ENCODE peak calls at places on chromosomes 6 and 20, in ten cellular contexts. One of them, this sample, is unnamed.

GRCh38 chr6:157946865-157947532 is 34.7 kb upstream of the SYNJ2 start:
- DNase-seq in stomach: no peak
- DNase-seq in right lobe of liver: no peak
- DNase-seq in tibial nerve: no peak
- DNase-seq in transverse colon: no peak
- DNase-seq in ovary: no peak
- DNase-seq in breast epithelium: no peak
- DNase-seq in endothelial cell of umbilical vein: no peak
- DNase-seq in sigmoid colon: no peak
- DNase-seq in HepG2: peak; percentile 41
- DNase-seq in this sample: no peak

GRCh38 chr20:24989162-24989561 is 3.4 kb downstream of the APMAP start:
- DNase-seq in sigmoid colon: peak; percentile 41
- DNase-seq in right lobe of liver: peak; percentile 90
- DNase-seq in tibial nerve: no peak
- DNase-seq in HepG2: no peak
- DNase-seq in ovary: no peak
- DNase-seq in stomach: peak; percentile 17
- DNase-seq in endothelial cell of umbilical vein: no peak
- DNase-seq in breast epithelium: no peak
- DNase-seq in transverse colon: no peak
- DNase-seq in this sample: no peak

GRCh38 chr20:46056970-46057855 is 28.2 kb downstream of the SLC12A5 start:
- DNase-seq in stomach: no peak
- DNase-seq in sigmoid colon: peak; percentile 37
- DNase-seq in endothelial cell of umbilical vein: peak; percentile 42
- DNase-seq in HepG2: no peak
- DNase-seq in breast epithelium: no peak
- DNase-seq in tibial nerve: peak; percentile 37
- DNase-seq in right lobe of liver: no peak
- DNase-seq in ovary: peak; percentile 74
- DNase-seq in transverse colon: no peak
- DNase-seq in this sample: no peak

GRCh38 chr20:50138120-50138478 is 15.4 kb downstream of the PEDS1 start:
- DNase-seq in breast epithelium: no peak
- DNase-seq in right lobe of liver: peak; percentile 75
- DNase-seq in endothelial cell of umbilical vein: no peak
- DNase-seq in tibial nerve: no peak
- DNase-seq in transverse colon: no peak
- DNase-seq in stomach: no peak
- DNase-seq in HepG2: no peak
- DNase-seq in sigmoid colon: no peak
- DNase-seq in ovary: no peak
- DNase-seq in this sample: no peak

GRCh38 chr6:84119277-84119676 is 85.7 kb downstream of the MRAP2 start:
- DNase-seq in tibial nerve: no peak
- DNase-seq in HepG2: no peak
- DNase-seq in breast epithelium: no peak
- DNase-seq in transverse colon: no peak
- DNase-seq in sigmoid colon: no peak
- DNase-seq in ovary: no peak
- DNase-seq in stomach: no peak
- DNase-seq in endothelial cell of umbilical vein: no peak
- DNase-seq in right lobe of liver: no peak
- DNase-seq in this sample: no peak

GRCh38 chr6:166419268-166419667 is 36.5 kb upstream of the MPC1 start:
- DNase-seq in transverse colon: peak; percentile 67
- DNase-seq in right lobe of liver: no peak
- DNase-seq in stomach: no peak
- DNase-seq in tibial nerve: no peak
- DNase-seq in sigmoid colon: no peak
- DNase-seq in endothelial cell of umbilical vein: no peak
- DNase-seq in HepG2: no peak
- DNase-seq in ovary: no peak
- DNase-seq in breast epithelium: no peak
- DNase-seq in this sample: no peak

GRCh38 chr20:62742979-62743776 is 34.5 kb downstream of the NTSR1 start:
- DNase-seq in right lobe of liver: no peak
- DNase-seq in transverse colon: peak; percentile 3
- DNase-seq in stomach: no peak
- DNase-seq in endothelial cell of umbilical vein: no peak
- DNase-seq in breast epithelium: no peak
- DNase-seq in tibial nerve: no peak
- DNase-seq in ovary: no peak
- DNase-seq in HepG2: no peak
- DNase-seq in sigmoid colon: peak; percentile 38
- DNase-seq in this sample: no peak

GRCh38 chr6:157181649-157182048 is 141.7 kb downstream of the TMEM242 start:
- DNase-seq in breast epithelium: no peak
- DNase-seq in stomach: no peak
- DNase-seq in ovary: no peak
- DNase-seq in endothelial cell of umbilical vein: no peak
- DNase-seq in sigmoid colon: no peak
- DNase-seq in right lobe of liver: no peak
- DNase-seq in tibial nerve: no peak
- DNase-seq in transverse colon: peak; percentile 52
- DNase-seq in HepG2: peak; percentile 10
- DNase-seq in this sample: no peak

GRCh38 chr20:40073535-40074111 is 615.4 kb downstream of the MAFB start:
- DNase-seq in tibial nerve: no peak
- DNase-seq in endothelial cell of umbilical vein: no peak
- DNase-seq in HepG2: no peak
- DNase-seq in transverse colon: no peak
- DNase-seq in ovary: no peak
- DNase-seq in stomach: no peak
- DNase-seq in breast epithelium: no peak
- DNase-seq in sigmoid colon: no peak
- DNase-seq in right lobe of liver: no peak
- DNase-seq in this sample: no peak

GRCh38 chr6:15038013-15038791 is 207.7 kb upstream of the JARID2 start:
- DNase-seq in endothelial cell of umbilical vein: no peak
- DNase-seq in stomach: no peak
- DNase-seq in transverse colon: no peak
- DNase-seq in HepG2: no peak
- DNase-seq in ovary: no peak
- DNase-seq in breast epithelium: no peak
- DNase-seq in tibial nerve: no peak
- DNase-seq in right lobe of liver: no peak
- DNase-seq in sigmoid colon: no peak
- DNase-seq in this sample: no peak

GRCh38 chr20:58102744-58103516 is 125.5 kb downstream of the ANKRD60 start:
- DNase-seq in HepG2: no peak
- DNase-seq in breast epithelium: no peak
- DNase-seq in ovary: no peak
- DNase-seq in right lobe of liver: no peak
- DNase-seq in transverse colon: no peak
- DNase-seq in endothelial cell of umbilical vein: no peak
- DNase-seq in sigmoid colon: no peak
- DNase-seq in tibial nerve: no peak
- DNase-seq in stomach: no peak
- DNase-seq in this sample: no peak

GRCh38 chr6:43733471-43734293 is 36.3 kb upstream of the VEGFA start:
- DNase-seq in right lobe of liver: peak; percentile 33
- DNase-seq in breast epithelium: no peak
- DNase-seq in sigmoid colon: no peak
- DNase-seq in tibial nerve: no peak
- DNase-seq in stomach: peak; percentile 10
- DNase-seq in ovary: no peak
- DNase-seq in endothelial cell of umbilical vein: no peak
- DNase-seq in transverse colon: no peak
- DNase-seq in HepG2: no peak
- DNase-seq in this sample: no peak

GRCh38 chr20:33663161-33664084 is 1.3 kb downstream of the C20orf144 start:
- DNase-seq in HepG2: peak; percentile 70
- DNase-seq in stomach: peak; percentile 86
- DNase-seq in tibial nerve: no peak
- DNase-seq in breast epithelium: no peak
- DNase-seq in sigmoid colon: peak; percentile 91
- DNase-seq in endothelial cell of umbilical vein: peak; percentile 43
- DNase-seq in transverse colon: peak; percentile 89
- DNase-seq in right lobe of liver: peak; percentile 84
- DNase-seq in ovary: peak; percentile 83
- DNase-seq in this sample: peak; percentile 47

DNA sequence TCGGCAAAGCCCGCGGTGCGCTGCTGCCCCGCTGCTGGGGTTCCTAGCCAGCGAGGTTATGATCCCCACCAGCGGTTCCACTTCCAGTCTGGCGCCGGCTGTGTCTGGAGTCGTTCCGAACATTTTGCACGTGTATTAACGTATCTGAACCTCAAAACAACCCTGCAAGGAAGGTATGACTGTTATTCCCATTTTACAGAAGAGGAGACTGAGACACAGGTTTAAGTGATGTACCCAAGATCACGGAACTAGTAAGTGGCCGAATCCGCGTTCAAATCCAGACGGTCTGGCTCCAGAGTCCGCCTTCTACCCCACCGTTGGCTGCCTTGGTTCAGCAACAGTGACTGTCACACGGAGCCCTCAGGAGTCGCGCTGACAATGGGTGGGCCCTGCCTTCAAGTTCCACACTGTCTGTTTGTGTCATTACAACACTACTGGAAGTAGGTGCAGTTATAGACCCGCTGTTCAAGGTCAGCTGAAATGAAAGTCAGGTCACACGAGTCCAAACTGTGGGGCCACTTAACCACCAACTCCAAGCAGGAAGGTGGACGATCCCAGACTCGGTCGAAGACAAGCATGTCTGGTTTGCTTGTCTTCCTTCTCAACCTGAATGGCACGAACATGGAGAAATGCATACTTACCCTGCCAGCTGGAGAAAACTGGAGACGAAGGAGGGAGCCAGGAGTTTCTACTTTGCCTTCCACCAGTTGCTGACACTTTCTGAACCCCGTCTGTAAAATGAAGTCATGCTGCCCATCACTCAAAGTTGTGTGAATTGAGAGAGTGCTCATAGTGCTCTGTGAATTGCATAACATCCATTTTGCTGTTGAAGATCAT is 808 bp upstream of the SRXN1 start:
- DNase-seq in HepG2: peak; percentile 70
- DNase-seq in endothelial cell of umbilical vein: no peak
- DNase-seq in breast epithelium: no peak
- DNase-seq in right lobe of liver: no peak
- DNase-seq in ovary: no peak
- DNase-seq in tibial nerve: no peak
- DNase-seq in stomach: no peak
- DNase-seq in transverse colon: peak; percentile 22
- DNase-seq in sigmoid colon: no peak
- DNase-seq in this sample: peak; percentile 20
- TF ChIP-seq POLR2A in HepG2: no peak
- TF ChIP-seq POLR2A in endothelial cell of umbilical vein: no peak
- TF ChIP-seq POLR2A in breast epithelium: no peak
- TF ChIP-seq POLR2A in right lobe of liver: no peak
- TF ChIP-seq POLR2A in ovary: peak; percentile 11
- TF ChIP-seq POLR2A in tibial nerve: no peak
- TF ChIP-seq POLR2A in stomach: no peak
- TF ChIP-seq POLR2A in transverse colon: no peak
- TF ChIP-seq POLR2A in sigmoid colon: no peak
- TF ChIP-seq POLR2A in this sample: no peak

DNA sequence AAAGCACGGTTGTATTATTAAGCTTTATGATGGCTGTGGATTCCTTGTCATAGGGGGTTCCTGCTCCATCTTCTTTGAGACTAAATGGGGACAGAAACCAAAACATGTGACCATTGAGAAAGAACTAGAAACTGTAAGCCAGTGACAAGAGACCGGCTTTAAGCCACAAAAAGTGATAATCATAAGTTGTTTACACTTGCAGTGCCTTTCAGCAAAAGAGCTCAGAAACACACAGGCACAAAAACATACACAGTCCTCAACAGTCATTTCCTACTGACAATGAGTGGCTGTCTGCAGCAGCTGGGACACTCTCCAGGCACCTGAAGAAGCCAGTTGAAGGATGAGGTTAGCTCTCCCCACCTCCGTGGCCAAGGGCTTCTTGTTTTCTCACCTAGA is 20.0 kb upstream of the UBE2J1 start:
- DNase-seq in right lobe of liver: no peak
- DNase-seq in tibial nerve: no peak
- DNase-seq in stomach: no peak
- DNase-seq in HepG2: no peak
- DNase-seq in endothelial cell of umbilical vein: no peak
- DNase-seq in transverse colon: peak; percentile 12
- DNase-seq in breast epithelium: no peak
- DNase-seq in ovary: no peak
- DNase-seq in sigmoid colon: no peak
- DNase-seq in this sample: no peak
- H3K27ac ChIP-seq in right lobe of liver: no peak overlapping the region
- H3K27ac ChIP-seq in tibial nerve: peak overlapping the region; percentile 46
- H3K27ac ChIP-seq in stomach: peak overlapping the region; percentile 16
- H3K27ac ChIP-seq in HepG2: no peak overlapping the region
- H3K27ac ChIP-seq in endothelial cell of umbilical vein: no peak overlapping the region
- H3K27ac ChIP-seq in transverse colon: peak overlapping the region; percentile 18
- H3K27ac ChIP-seq in breast epithelium: no peak overlapping the region
- H3K27ac ChIP-seq in ovary: no peak overlapping the region
- H3K27ac ChIP-seq in sigmoid colon: no peak overlapping the region
- H3K27ac ChIP-seq in this sample: peak overlapping the region; percentile 79

DNA sequence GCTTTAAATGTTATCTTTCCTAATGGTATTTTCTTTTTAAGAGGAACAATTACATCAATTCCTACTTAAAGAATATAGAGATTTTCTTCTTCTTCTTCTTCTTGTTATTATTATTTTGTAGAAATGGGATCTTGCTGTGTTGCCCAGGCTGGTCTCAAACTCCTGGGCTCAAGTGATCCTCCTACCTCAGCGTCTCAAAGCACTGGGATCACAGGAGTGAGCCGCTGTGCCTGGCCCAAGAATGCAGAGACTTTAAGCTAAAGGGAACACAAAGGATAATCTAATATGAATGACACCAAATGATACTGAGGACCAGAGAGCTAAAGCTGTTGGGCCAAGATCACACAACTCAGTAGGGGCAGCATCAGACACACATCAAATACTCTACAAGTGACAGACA is 87.4 kb upstream of the FOXQ1 start:
- DNase-seq in sigmoid colon: no peak
- DNase-seq in tibial nerve: no peak
- DNase-seq in ovary: no peak
- DNase-seq in endothelial cell of umbilical vein: no peak
- DNase-seq in breast epithelium: no peak
- DNase-seq in stomach: no peak
- DNase-seq in transverse colon: no peak
- DNase-seq in right lobe of liver: no peak
- DNase-seq in HepG2: no peak
- DNase-seq in this sample: no peak
- TF ChIP-seq POLR2A in sigmoid colon: no peak
- TF ChIP-seq POLR2A in tibial nerve: no peak
- TF ChIP-seq POLR2A in ovary: no peak
- TF ChIP-seq POLR2A in endothelial cell of umbilical vein: no peak
- TF ChIP-seq POLR2A in breast epithelium: no peak
- TF ChIP-seq POLR2A in stomach: no peak
- TF ChIP-seq POLR2A in transverse colon: no peak
- TF ChIP-seq POLR2A in right lobe of liver: no peak
- TF ChIP-seq POLR2A in HepG2: no peak
- TF ChIP-seq POLR2A in this sample: no peak

DNA sequence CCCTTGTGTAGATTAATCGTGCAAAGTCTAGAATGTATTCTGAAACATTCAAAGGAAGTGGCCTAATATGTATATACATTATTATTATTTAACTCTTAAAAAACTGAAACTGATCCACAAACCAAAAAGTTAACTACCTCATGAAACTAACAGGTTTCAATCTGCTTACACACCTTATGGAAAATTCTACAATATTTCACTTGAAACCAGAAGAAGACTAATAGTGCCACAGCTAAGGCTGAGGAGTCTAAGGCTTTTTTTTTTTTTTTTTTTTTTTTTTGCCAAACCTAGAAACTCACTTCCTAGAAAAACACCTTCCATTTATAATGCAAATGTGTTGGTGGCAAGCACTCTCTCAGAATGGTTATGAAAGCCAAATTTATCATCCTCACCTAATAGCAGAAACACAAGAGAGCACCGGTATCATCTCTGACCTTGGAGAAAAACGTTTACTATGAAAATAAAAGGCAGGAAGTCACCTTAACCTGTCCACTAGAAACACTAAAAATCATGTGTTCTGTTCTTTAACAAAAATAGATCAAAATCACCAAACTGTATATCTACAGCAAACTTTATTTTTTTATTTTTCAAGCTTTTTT is 586.1 kb downstream of the FRK start:
- DNase-seq in right lobe of liver: no peak
- DNase-seq in breast epithelium: no peak
- DNase-seq in HepG2: no peak
- DNase-seq in tibial nerve: no peak
- DNase-seq in endothelial cell of umbilical vein: no peak
- DNase-seq in transverse colon: no peak
- DNase-seq in ovary: no peak
- DNase-seq in stomach: no peak
- DNase-seq in sigmoid colon: no peak
- DNase-seq in this sample: no peak
- H3K27ac ChIP-seq in right lobe of liver: no peak overlapping the region
- H3K27ac ChIP-seq in breast epithelium: no peak overlapping the region
- H3K27ac ChIP-seq in HepG2: no peak overlapping the region
- H3K27ac ChIP-seq in tibial nerve: no peak overlapping the region
- H3K27ac ChIP-seq in endothelial cell of umbilical vein: no peak overlapping the region
- H3K27ac ChIP-seq in transverse colon: no peak overlapping the region
- H3K27ac ChIP-seq in ovary: no peak overlapping the region
- H3K27ac ChIP-seq in stomach: no peak overlapping the region
- H3K27ac ChIP-seq in sigmoid colon: no peak overlapping the region
- H3K27ac ChIP-seq in this sample: no peak overlapping the region

This sample was measured in gastrocnemius medialis.